ENCODE peak calls at places on chromosomes 11 and 22, in five cellular contexts. X is A549; L is PC-3; A is spleen; O is naive thymus-derived CD4-positive, alpha-beta T cell. H is an unnamed sample. For H3K4me1, the result is how much of the 10 kb centered on the place peaks cover.

GRCh38 chr11:79637219-79637618 is 196.4 kb upstream of the TENM4 start:
- DNase-seq in A (no peak), X (no peak), L (no peak), O (no peak), H (no peak)

GRCh38 chr22:22141771-22142591 is 102.6 kb upstream of the VPREB1 start:
- DNase-seq in L (no peak), O (no peak), X (no peak), A (no peak), H (no peak)

GRCh38 chr11:16881074-16881709 is 133.0 kb downstream of the PLEKHA7 start:
- DNase-seq in O (no peak), L (peak), A (no peak), X (no peak), H (no peak)

GRCh38 chr11:108916290-108916689 is 251.4 kb downstream of the DDX10 start:
- DNase-seq in X (no peak), L (peak), A (no peak), O (no peak), H (no peak)

GRCh38 chr22:49013707-49014106 is 814.0 kb downstream of the BRD1 start:
- DNase-seq in O (no peak), A (no peak), X (no peak), L (no peak), H (no peak)

GRCh38 chr22:41491379-41492100 is 22.6 kb downstream of the ACO2 start:
- DNase-seq in X (no peak), O (no peak), L (no peak), A (no peak), H (no peak)

GRCh38 chr11:74988541-74989268 is at the start of gene NEU3:
- DNase-seq in O (peak), X (peak), A (peak), L (peak), H (peak)

GRCh38 chr11:8699903-8700302 is 17.3 kb downstream of the RPL27A start:
- DNase-seq in X (no peak), A (no peak), O (no peak), L (peak), H (no peak)

GRCh38 chr11:19432370-19433163 is 191.8 kb upstream of the E2F8 start:
- DNase-seq in A (no peak), L (peak), O (no peak), X (no peak), H (no peak)

GRCh38 chr11:36012979-36013378 is 69.1 kb downstream of the LDLRAD3 start:
- DNase-seq in L (no peak), A (no peak), X (no peak), O (no peak), H (no peak)

GRCh38 chr11:117511981-117512448 is 184.4 kb downstream of the CEP164 start:
- DNase-seq in X (no peak), L (no peak), O (no peak), A (no peak), H (no peak)

GRCh38 chr22:17845340-17845739 is 71.1 kb upstream of the BID start:
- DNase-seq in L (no peak), O (no peak), X (no peak), A (no peak), H (no peak)

GRCh38 chr22:17841836-17842235 is 67.6 kb upstream of the BID start:
- DNase-seq in O (no peak), A (no peak), L (no peak), X (no peak), H (no peak)

GRCh38 chr22:17844150-17844549 is 69.9 kb upstream of the BID start:
- DNase-seq in X (no peak), A (no peak), L (no peak), O (no peak), H (no peak)

GRCh38 chr22:17843189-17843588 is 68.9 kb upstream of the BID start:
- DNase-seq in A (no peak), O (no peak), X (no peak), L (no peak), H (no peak)

DNA sequence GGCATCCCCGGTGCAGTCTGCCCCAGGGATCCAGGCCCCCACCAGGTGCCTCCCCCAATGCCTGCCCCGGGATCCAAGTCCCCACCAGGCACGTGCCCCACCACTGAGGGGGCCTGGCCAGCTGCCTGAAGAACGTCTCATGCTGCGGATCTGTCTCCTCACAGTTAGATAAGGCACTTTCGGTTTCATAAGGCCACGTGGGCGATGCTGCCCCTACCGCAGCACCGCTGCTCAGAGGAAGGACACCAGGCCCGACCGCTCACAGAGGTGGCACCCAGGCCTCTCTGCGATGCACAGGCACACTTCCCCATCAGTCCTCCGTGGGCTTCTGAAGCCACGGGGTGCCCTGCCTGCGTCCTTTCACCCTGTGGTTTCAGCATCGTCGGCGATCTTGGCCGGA is 68.1 kb upstream of the BID start:
- DNase-seq in X (no peak), L (no peak), O (peak), A (peak), H (peak)
- H3K4me3 ChIP-seq in X (no peak), L (no peak), O (peak), A (no peak), H (peak)

GRCh38 chr11:46618789-46619188 is 1.4 kb downstream of the ATG13 start:
- DNase-seq in L (no peak), O (no peak), A (no peak), X (no peak), H (no peak)
- H3K27ac ChIP-seq in L (no peak), O (no peak), A (peak), X (no peak), H (peak)

DNA sequence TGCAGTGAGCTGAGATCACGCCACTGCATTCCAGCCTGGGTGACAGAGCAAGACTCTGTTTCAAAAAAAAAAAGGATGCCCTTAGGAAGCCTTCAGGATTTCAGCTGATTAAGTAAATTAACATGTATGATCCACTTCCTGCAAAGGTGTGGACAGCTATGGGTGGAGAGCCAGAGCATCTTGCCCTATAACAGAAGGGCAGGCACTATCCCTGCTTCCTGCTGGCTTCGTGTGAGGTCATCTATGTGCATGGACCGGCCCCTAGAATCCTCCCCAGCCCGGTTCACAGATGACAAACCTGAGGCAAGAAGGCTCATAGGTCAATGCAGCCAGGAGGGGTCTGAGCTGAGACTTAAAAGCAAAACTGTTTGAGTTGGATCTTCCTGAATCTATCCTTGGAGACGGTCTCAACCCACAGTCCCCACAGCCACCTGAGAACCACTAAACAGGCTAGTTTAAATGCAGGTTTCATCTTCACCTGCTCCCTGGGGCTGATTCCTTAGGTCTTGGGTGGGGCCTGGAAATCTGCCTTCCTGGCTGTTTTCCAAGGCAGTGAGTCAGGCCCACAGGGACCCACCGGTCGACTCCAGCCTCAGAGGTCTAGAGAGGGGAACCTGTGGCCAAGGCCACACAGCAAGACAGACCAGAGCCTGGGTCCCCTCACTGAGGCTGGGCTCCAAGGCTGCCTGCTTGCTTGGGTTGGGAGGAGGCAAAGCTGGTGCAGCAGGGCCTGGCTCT is 55.2 kb upstream of the MPEG1 start:
- DNase-seq in O (no peak), X (no peak), L (peak), A (no peak), H (no peak)
- H3K4me1 ChIP-seq in O (under half), X (under half), L (under half), A (under half), H (under half)

DNA sequence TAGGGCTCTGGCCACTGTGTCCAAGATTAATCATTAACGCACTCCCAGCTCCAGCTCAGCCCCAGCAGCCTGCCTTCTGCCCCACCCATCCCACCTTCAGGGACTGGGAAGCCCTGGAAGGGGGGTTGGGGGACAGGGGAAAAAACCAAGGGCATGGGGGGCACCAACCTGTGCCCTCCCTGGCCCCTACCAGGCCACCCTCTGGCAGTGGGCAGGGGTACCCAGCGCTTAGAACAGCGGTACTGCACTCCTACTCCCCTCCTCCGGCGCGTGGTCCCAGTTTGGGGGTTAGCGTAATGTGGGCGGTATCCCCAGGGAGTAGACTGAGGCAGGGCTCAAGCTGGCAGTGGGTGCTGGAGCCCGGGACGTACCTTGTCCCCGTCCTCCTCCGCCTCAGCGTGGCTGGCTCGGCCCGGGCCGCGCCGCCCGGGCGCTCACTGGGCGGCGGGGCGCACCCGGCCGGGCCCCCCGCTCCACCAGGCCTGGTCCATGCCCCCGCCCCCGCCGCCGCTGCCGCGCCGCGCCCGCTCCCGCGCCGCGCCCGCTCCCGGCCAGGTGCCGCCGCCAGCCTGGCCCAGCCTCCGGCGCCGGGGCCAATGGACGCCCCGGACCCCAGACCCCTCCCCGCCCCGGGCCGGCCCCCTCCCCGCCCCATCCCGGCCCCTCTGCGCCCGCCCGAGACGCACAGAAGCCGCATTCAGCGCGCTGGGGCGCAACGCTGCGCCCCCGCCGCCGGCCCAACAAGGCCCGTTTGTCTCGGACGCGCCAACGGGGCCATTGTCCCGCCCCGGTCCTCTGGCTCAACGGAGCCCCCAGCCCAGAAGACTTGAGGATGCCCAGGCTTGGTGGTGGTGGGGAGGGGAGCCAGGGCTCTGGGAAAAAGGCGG is at the start of gene GAL3ST1:
- DNase-seq in O (no peak), X (peak), L (no peak), A (no peak), H (no peak)
- H3K4me3 ChIP-seq in O (no peak), X (peak), L (no peak), A (no peak), H (no peak)

DNA sequence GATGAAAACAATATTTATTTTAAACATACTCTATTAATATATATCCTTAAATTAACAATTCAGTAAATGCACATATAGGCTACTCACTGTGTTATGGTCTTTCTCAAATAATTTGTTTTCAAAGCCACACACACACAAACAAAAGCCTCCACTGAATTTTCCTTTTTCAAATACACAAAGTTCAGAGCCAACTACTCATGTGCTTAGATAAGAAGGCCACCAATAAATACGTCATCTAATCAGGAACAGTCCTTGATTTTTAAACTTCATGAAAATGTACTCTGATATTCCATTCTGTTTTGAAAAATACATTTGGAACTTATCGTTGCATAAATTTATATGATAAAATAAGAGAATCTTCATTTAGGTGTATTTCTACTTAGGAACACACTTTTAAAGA is 26.0 kb downstream of the KBTBD3 start:
- DNase-seq in X (no peak), O (no peak), L (no peak), A (no peak), H (no peak)
- H3K27ac ChIP-seq in X (no peak), O (no peak), L (no peak), A (no peak), H (no peak)

DNA sequence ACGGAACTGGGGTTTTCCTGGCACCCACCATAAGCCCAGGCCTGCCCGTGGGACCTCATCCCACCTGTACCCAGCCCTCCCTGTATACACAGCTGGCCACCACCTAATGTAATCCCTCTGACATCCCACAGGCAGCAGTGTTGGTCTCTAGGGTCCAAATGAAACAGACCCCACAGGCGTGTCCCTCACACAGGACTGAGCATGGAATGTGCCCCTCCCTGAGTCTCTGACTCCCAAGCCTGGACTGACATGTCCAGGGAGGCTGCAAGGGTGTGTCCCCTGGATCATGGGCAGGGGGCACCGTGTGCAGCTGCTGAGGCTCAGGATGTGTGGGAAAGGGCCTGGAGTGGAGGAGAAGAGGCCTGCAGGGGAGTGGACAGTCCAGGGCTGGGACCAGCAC is 50.6 kb upstream of the PPARA start:
- DNase-seq in X (no peak), L (no peak), O (no peak), A (no peak), H (no peak)
- H3K4me1 ChIP-seq in X (half or more), L (under half), O (under half), A (half or more), H (under half)

GRCh38 chr11:111845256-111846028 is 25.9 kb downstream of the ALG9 start:
- DNase-seq in A (no peak), X (no peak), O (no peak), L (peak), H (no peak)

GRCh38 chr11:111841370-111842053 is 29.9 kb downstream of the ALG9 start:
- DNase-seq in L (peak), A (peak), X (peak), O (peak), H (peak)

GRCh38 chr11:111846640-111847039 is 24.7 kb downstream of the ALG9 start:
- DNase-seq in A (no peak), X (no peak), L (peak), O (no peak), H (no peak)

GRCh38 chr11:111846063-111846462 is 25.3 kb downstream of the ALG9 start:
- DNase-seq in A (no peak), L (peak), O (no peak), X (no peak), H (no peak)

GRCh38 chr11:111843659-111844058 is 27.7 kb downstream of the ALG9 start:
- DNase-seq in X (no peak), A (no peak), L (no peak), O (no peak), H (no peak)
- H3K4me3 ChIP-seq in X (no peak), A (no peak), L (no peak), O (no peak), H (no peak)